ENCODE peak calls at places on chromosomes 16 and 17, in eight cellular contexts. Q is mammary epithelial cell; B is cardiac septum; J is GM19239; G is stimulated activated CD4-positive, alpha-beta T cell treated with anti-CD3 and anti-CD28 coated beads, Interleukin-2, amount 100 ng/mL, for 24 hours; I is GM12865; F is foreskin keratinocyte; M is fibroblast of lung. C is an unnamed sample.

GRCh38 chr17:38926290-38927070 is 1.1 kb downstream of the LASP1NB start:
- DNase-seq in Q (peak; percentile 17), B (no peak), J (no peak), G (no peak), I (peak; percentile 59), F (no peak), M (no peak), C (peak; percentile 76)

GRCh38 chr16:26983426-26983825 is 83.3 kb upstream of the C16orf82 start:
- DNase-seq in Q (no peak), B (no peak), J (no peak), G (no peak), I (no peak), F (no peak), M (peak; percentile 46), C (no peak)

GRCh38 chr17:75950850-75951554 is 10.2 kb upstream of the FBF1 start:
- DNase-seq in Q (no peak), B (no peak), J (no peak), G (no peak), I (no peak), F (no peak), M (peak; percentile 20), C (no peak)

GRCh38 chr16:20740007-20740883 is 1.4 kb downstream of the THUMPD1 start:
- DNase-seq in Q (peak; percentile 42), B (no peak), J (no peak), G (peak; percentile 10), I (peak; percentile 40), F (no peak), M (no peak), C (peak; percentile 64)

GRCh38 chr17:32569171-32570080 is 82.6 kb downstream of the CDK5R1 start:
- DNase-seq in Q (peak; percentile 99), B (no peak), J (no peak), G (no peak), I (peak; percentile 77), F (peak; percentile 100), M (no peak), C (no peak)

GRCh38 chr17:57085448-57086068 is 512 bp downstream of the AKAP1 start:
- DNase-seq in Q (peak; percentile 31), B (no peak), J (peak; percentile 44), G (peak; percentile 60), I (peak; percentile 66), F (no peak), M (peak; percentile 26), C (peak; percentile 53)

GRCh38 chr16:80527297-80527696 is 13.5 kb upstream of the DYNLRB2 start:
- DNase-seq in Q (peak; percentile 11), B (no peak), J (no peak), G (peak; percentile 64), I (peak; percentile 76), F (no peak), M (peak; percentile 6), C (peak; percentile 57)

GRCh38 chr17:44075598-44076293 is 5.2 kb downstream of the G6PC3 start:
- DNase-seq in Q (no peak), B (no peak), J (no peak), G (no peak), I (no peak), F (no peak), M (no peak), C (no peak)

GRCh38 chr16:69761983-69762842 is at the start of gene WWP2:
- DNase-seq in Q (peak; percentile 70), B (peak; percentile 84), J (peak; percentile 92), G (peak; percentile 78), I (peak; percentile 88), F (peak; percentile 42), M (peak; percentile 61), C (peak; percentile 89)

GRCh38 chr17:39962642-39963220 is at the start of gene GSDMA:
- DNase-seq in Q (no peak), B (no peak), J (no peak), G (peak; percentile 23), I (no peak), F (no peak), M (no peak), C (no peak)

GRCh38 chr17:51346218-51346982 is 86.1 kb downstream of the UTP18 start:
- DNase-seq in Q (no peak), B (no peak), J (no peak), G (no peak), I (no peak), F (no peak), M (no peak), C (no peak)

GRCh38 chr16:11372073-11372923 is 27.0 kb downstream of the RMI2 start:
- DNase-seq in Q (no peak), B (no peak), J (no peak), G (no peak), I (no peak), F (no peak), M (no peak), C (no peak)

GRCh38 chr17:2814499-2815341 is 18.5 kb downstream of the RAP1GAP2 start:
- DNase-seq in Q (peak; percentile 28), B (peak; percentile 84), J (peak; percentile 42), G (peak; percentile 83), I (peak; percentile 92), F (no peak), M (no peak), C (peak; percentile 94)

GRCh38 chr17:54901230-54901847 is 687 bp downstream of the TOM1L1 start:
- DNase-seq in Q (peak; percentile 81), B (no peak), J (no peak), G (no peak), I (no peak), F (peak; percentile 70), M (peak; percentile 68), C (no peak)

GRCh38 chr16:53888222-53888621 is 184.3 kb downstream of the FTO start:
- DNase-seq in Q (no peak), B (no peak), J (no peak), G (no peak), I (no peak), F (no peak), M (no peak), C (no peak)

C was measured in MM.1S.